ENCODE peak calls at places on chromosomes 3 and 15, in nine cellular contexts. G is CD4-positive, alpha-beta T cell; Z is activated CD8-positive, alpha-beta memory T cell treated with anti-CD3 and anti-CD28 coated beads, Interleukin-2, amount 50 U/mL, for 4 hours; F is globus pallidus; E is HepG2; X is T-helper 1 cell; U is cardiac muscle cell; N is NCI-H510A; S is NCI-H2171. Y is an unnamed sample.

GRCh38 chr3:51336261-51336660 is 48.8 kb upstream of the MANF start:
- DNase-seq in G (no peak), Z (no peak), F (no peak), E (no peak), X (no peak), U (no peak), N (no peak), S (no peak), Y (no peak)

GRCh38 chr3:49471856-49472495 is 1.9 kb downstream of the DAG1 start:
- DNase-seq in G (no peak), Z (no peak), F (no peak), E (no peak), X (no peak), U (no peak), N (no peak), S (no peak), Y (no peak)

GRCh38 chr3:153069598-153069997 is 92.4 kb upstream of the RAP2B start:
- DNase-seq in G (no peak), Z (no peak), F (no peak), E (no peak), X (no peak), U (peak; percentile 15), N (no peak), S (no peak), Y (no peak)

GRCh38 chr15:78680416-78681068 is 39.5 kb upstream of the CHRNB4 start:
- DNase-seq in G (no peak), Z (no peak), F (no peak), E (no peak), X (no peak), U (no peak), N (no peak), S (no peak), Y (no peak)

GRCh38 chr15:69337133-69337532 is 38.4 kb downstream of the PAQR5 start:
- DNase-seq in G (no peak), Z (no peak), F (no peak), E (no peak), X (no peak), U (no peak), N (no peak), S (no peak), Y (no peak)

GRCh38 chr3:112136959-112137693 is 4.1 kb upstream of the GCSAM start:
- DNase-seq in G (no peak), Z (peak; percentile 28), F (peak; percentile 87), E (peak; percentile 42), X (peak; percentile 50), U (peak; percentile 64), N (no peak), S (peak; percentile 38), Y (no peak)

GRCh38 chr3:128276151-128276445 is 122.8 kb downstream of the EEFSEC start:
- DNase-seq in G (no peak), Z (no peak), F (no peak), E (no peak), X (no peak), U (no peak), N (no peak), S (no peak), Y (no peak)

GRCh38 chr15:66945286-66945685 is 120.1 kb upstream of the SMAD3 start:
- DNase-seq in G (no peak), Z (no peak), F (no peak), E (no peak), X (no peak), U (no peak), N (no peak), S (no peak), Y (no peak)

GRCh38 chr15:65246026-65246714 is 34.9 kb upstream of the CILP start:
- DNase-seq in G (no peak), Z (no peak), F (no peak), E (no peak), X (no peak), U (no peak), N (no peak), S (no peak), Y (no peak)

Y was measured in mucosa of descending colon.